ENCODE peak calls at places on chromosomes 16 and 17, in ten cellular contexts. L, K, Q, P, T, H, C, S, Y and X are unnamed samples.

GRCh38 chr17:19718041-19718612 is 1.7 kb upstream of the SLC47A2 start:
- DNase-seq in Y (no peak), K (no peak), T (no peak), C (no peak), H (no peak), S (no peak), Q (no peak), P (no peak), L (no peak), X (no peak)

GRCh38 chr17:29617125-29617480 is 5.6 kb downstream of the CORO6 start:
- DNase-seq in Q (peak; percentile 79), K (peak; percentile 35), H (peak; percentile 60), L (no peak), P (peak; percentile 90), C (no peak), Y (no peak), S (peak; percentile 60), T (peak; percentile 82), X (peak; percentile 95)

GRCh38 chr17:39981207-39982068 is 831 bp downstream of the PSMD3 start:
- DNase-seq in K (peak; percentile 6), H (no peak), Q (no peak), L (no peak), P (no peak), C (no peak), T (no peak), S (no peak), Y (peak; percentile 16), X (no peak)

GRCh38 chr16:89826531-89827382 is 1.5 kb upstream of the SPIRE2 start:
- DNase-seq in T (no peak), Q (no peak), H (no peak), Y (no peak), C (no peak), L (no peak), K (no peak), P (no peak), S (no peak), X (no peak)

GRCh38 chr16:2514333-2515179 is 804 bp downstream of the ATP6V0C start:
- DNase-seq in S (no peak), H (no peak), L (no peak), Q (no peak), Y (no peak), K (no peak), P (no peak), T (no peak), C (no peak), X (peak; percentile 52)

GRCh38 chr17:57834146-57834741 is 15.6 kb downstream of the MRPS23 start:
- DNase-seq in Y (peak; percentile 36), P (no peak), Q (no peak), S (no peak), L (peak; percentile 68), C (peak; percentile 38), K (no peak), T (peak; percentile 15), H (peak; percentile 42), X (peak; percentile 78)

GRCh38 chr17:63445065-63445464 is 1.0 kb downstream of the CYB561 start:
- DNase-seq in S (no peak), H (no peak), L (no peak), Y (no peak), K (no peak), T (no peak), Q (no peak), P (no peak), C (no peak), X (no peak)

GRCh38 chr17:42286411-42287295 is 1.6 kb upstream of the STAT5A start:
- DNase-seq in Q (no peak), H (no peak), Y (no peak), L (no peak), K (peak; percentile 43), T (no peak), C (no peak), P (no peak), S (no peak), X (no peak)

GRCh38 chr16:8310816-8311215 is 279.5 kb downstream of the TMEM114 start:
- DNase-seq in T (no peak), Q (no peak), H (no peak), L (no peak), S (no peak), P (no peak), Y (no peak), C (no peak), K (no peak), X (no peak)

GRCh38 chr17:37047631-37048104 is 98.9 kb downstream of the AATF start:
- DNase-seq in T (peak; percentile 88), C (peak; percentile 61), S (peak; percentile 81), H (peak; percentile 80), K (no peak), Q (peak; percentile 51), Y (peak; percentile 69), P (peak; percentile 76), L (peak; percentile 66), X (peak; percentile 96)

GRCh38 chr17:60134396-60135159 is 15.2 kb upstream of the CA4 start:
- DNase-seq in S (peak; percentile 62), Q (no peak), L (peak; percentile 51), K (no peak), Y (no peak), C (no peak), T (no peak), H (peak; percentile 49), P (no peak), X (no peak)

GRCh38 chr17:61809816-61810392 is 53.4 kb downstream of the BRIP1 start:
- DNase-seq in H (peak; percentile 74), C (peak; percentile 16), K (peak; percentile 27), Q (no peak), P (no peak), Y (peak; percentile 12), S (peak; percentile 12), T (no peak), L (peak; percentile 42), X (no peak)

GRCh38 chr16:11824362-11824761 is 27.0 kb downstream of the RSL1D1 start:
- DNase-seq in Y (no peak), K (peak; percentile 83), P (no peak), S (no peak), L (peak; percentile 43), H (peak; percentile 54), Q (no peak), T (no peak), C (no peak), X (no peak)

GRCh38 chr17:50955160-50955559 is 89.0 kb upstream of the TOB1 start:
- DNase-seq in P (no peak), L (no peak), Q (no peak), H (no peak), Y (no peak), S (no peak), T (no peak), K (no peak), C (no peak), X (no peak)

GRCh38 chr16:67544329-67544841 is 15.8 kb downstream of the RIPOR1 start:
- DNase-seq in T (no peak), Y (no peak), C (no peak), L (no peak), P (no peak), S (no peak), H (no peak), K (no peak), Q (no peak), X (no peak)

GRCh38 chr17:68320311-68320865 is 29.1 kb downstream of the ARSG start:
- DNase-seq in C (no peak), H (no peak), P (no peak), Y (no peak), T (no peak), S (no peak), K (no peak), L (no peak), Q (no peak), X (peak; percentile 46)

GRCh38 chr16:23679274-23679985 is 741 bp downstream of the PLK1 start:
- DNase-seq in T (peak; percentile 39), Y (peak; percentile 73), C (no peak), S (peak; percentile 37), Q (peak; percentile 33), H (no peak), P (peak; percentile 52), K (peak; percentile 25), L (peak; percentile 44), X (peak; percentile 77)

GRCh38 chr17:21252875-21253645 is at the start of gene NATD1:
- DNase-seq in L (peak; percentile 77), Q (peak; percentile 43), K (no peak), C (peak; percentile 67), S (peak; percentile 71), P (peak; percentile 92), Y (peak; percentile 81), T (peak; percentile 78), H (peak; percentile 81), X (peak; percentile 97)

GRCh38 chr17:17176341-17176740 is 29.8 kb downstream of the PLD6 start:
- DNase-seq in H (no peak), C (no peak), K (no peak), P (no peak), Q (no peak), Y (no peak), S (no peak), L (no peak), T (no peak), X (no peak)